ENCODE peak calls at places on chromosomes 16 and 17, in four cellular contexts. J is A549; V is CD4-positive, alpha-beta T cell; K is heart left ventricle. Q is an unnamed sample.

GRCh38 chr17:47687748-47688147 is 6.2 kb upstream of the TBKBP1 start:
- DNase-seq in J (no peak), V (no peak), K (no peak), Q (no peak)

GRCh38 chr17:21523482-21524210 is 147.5 kb downstream of the KCNJ12 start:
- DNase-seq in J (no peak), V (no peak), K (no peak), Q (no peak)

GRCh38 chr16:30722443-30722842 is 23.5 kb downstream of the SRCAP start:
- DNase-seq in J (no peak), V (no peak), K (no peak), Q (no peak)

GRCh38 chr17:30545024-30545423 is 67.8 kb downstream of the GOSR1 start:
- DNase-seq in J (no peak), V (no peak), K (no peak), Q (no peak)

GRCh38 chr16:75679366-75679765 is 2.6 kb upstream of the CPHXL2 start:
- DNase-seq in J (no peak), V (no peak), K (no peak), Q (no peak)

GRCh38 chr17:66776999-66777688 is 57.8 kb upstream of the CACNG5 start:
- DNase-seq in J (no peak), V (no peak), K (no peak), Q (no peak)

GRCh38 chr17:15913826-15914225 is 31.1 kb upstream of the ADORA2B start:
- DNase-seq in J (no peak), V (no peak), K (no peak), Q (no peak)

GRCh38 chr17:42182927-42183734 is 2.1 kb downstream of the HCRT start:
- DNase-seq in J (peak), V (no peak), K (peak), Q (no peak)

GRCh38 chr16:265711-266110 is 10.0 kb downstream of the RGS11 start:
- DNase-seq in J (no peak), V (no peak), K (no peak), Q (no peak)

GRCh38 chr17:76005263-76006149 is 4.9 kb downstream of the CDK3 start:
- DNase-seq in J (peak), V (peak), K (peak), Q (peak)

GRCh38 chr17:57574040-57574513 is 171.0 kb downstream of the CCDC182 start:
- DNase-seq in J (no peak), V (no peak), K (peak), Q (no peak)

GRCh38 chr16:63745456-63745855 is 1376.4 kb downstream of the CDH11 start:
- DNase-seq in J (no peak), V (no peak), K (no peak), Q (no peak)

GRCh38 chr17:7897773-7898172 is 9.2 kb downstream of the CHD3 start:
- DNase-seq in J (peak), V (no peak), K (no peak), Q (peak)
- TF ChIP-seq CTCF in J (peak), V (peak), K (peak), Q (peak)

DNA sequence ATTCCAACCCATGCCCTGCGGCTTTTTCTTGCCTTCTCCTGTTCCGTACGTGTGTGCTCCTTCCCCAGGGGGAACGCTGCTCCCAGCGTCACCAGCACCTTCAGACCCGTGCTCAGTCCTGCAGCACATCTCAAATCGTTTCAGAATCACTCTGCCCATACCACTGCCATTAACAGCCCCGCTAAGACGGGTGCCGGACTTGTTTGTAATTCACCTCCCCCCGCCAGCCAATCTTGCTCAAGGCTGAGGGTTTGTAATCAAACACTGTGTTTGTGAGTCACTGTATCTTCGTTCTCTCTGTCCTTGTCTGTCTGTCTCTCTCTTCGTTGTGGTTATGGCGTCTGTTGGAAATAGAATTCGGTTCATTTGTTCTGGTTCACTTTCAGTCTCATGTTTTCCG is 17.3 kb downstream of the CARD14 start:
- DNase-seq in J (peak), V (no peak), K (no peak), Q (peak)
- H3K27ac ChIP-seq in J (peak), V (no peak), K (no peak), Q (peak)

DNA sequence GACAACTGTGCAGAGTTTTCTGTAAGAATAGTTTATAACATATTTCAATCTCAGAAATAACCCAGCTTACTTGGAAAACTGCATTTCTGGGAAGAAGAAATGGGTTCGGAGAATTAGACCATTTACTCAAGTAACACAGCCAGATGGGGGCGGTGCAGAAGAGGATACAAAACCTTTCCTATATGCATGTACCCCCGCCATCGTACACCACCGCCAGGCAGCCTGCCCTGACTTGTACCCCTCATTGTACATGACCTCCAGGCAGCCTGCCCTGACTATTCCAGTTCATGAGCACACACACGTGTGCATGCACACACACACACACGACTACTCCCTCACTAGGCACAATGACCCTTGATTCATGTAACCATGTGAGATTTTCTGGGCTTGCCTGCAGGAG is 154.0 kb downstream of the C16orf78 start:
- DNase-seq in J (no peak), V (no peak), K (no peak), Q (no peak)
- TF ChIP-seq CTCF in J (no peak), V (no peak), K (no peak), Q (no peak)

GRCh38 chr16:1610071-1610840 is 1.6 kb downstream of the IFT140 start:
- DNase-seq in J (peak), V (peak), K (peak), Q (peak)

GRCh38 chr16:1601489-1601888 is 10.4 kb downstream of the IFT140 start:
- DNase-seq in J (no peak), V (no peak), K (no peak), Q (no peak)

GRCh38 chr16:1602285-1602684 is 9.6 kb downstream of the IFT140 start:
- DNase-seq in J (no peak), V (no peak), K (no peak), Q (no peak)

GRCh38 chr16:1610841-1611653 is 825 bp downstream of the IFT140 start:
- DNase-seq in J (no peak), V (peak), K (no peak), Q (no peak)

GRCh38 chr16:1606774-1607173 is 5.1 kb downstream of the IFT140 start:
- DNase-seq in J (no peak), V (no peak), K (no peak), Q (no peak)
- H3K27ac ChIP-seq in J (no peak), V (no peak), K (no peak), Q (peak)

DNA sequence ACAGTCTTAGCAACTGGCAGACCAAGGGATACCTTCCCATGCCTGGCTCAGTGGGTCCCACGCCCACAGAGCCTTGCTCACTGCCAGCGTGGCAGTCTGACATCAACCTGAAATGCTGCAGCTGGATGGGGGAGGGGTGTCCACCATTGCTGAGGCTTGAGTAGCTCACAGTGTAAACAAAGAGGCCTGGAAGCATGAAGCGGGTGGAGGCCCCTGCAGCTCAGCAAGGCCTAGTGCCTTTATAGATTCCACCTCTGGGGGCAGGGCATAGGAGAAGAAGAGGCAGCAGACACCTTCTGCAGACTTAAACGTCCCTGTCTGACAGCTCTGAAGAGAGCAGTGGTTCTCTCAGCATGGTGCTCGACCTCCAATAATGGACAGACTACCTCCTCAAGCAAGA is 263.2 kb downstream of the KIF2B start:
- DNase-seq in J (no peak), V (no peak), K (no peak), Q (no peak)
- TF ChIP-seq CTCF in J (no peak), V (no peak), K (no peak), Q (no peak)

GRCh38 chr17:46108120-46108519 is 85.1 kb downstream of the KANSL1 start:
- DNase-seq in J (no peak), V (no peak), K (no peak), Q (no peak)
- H3K27ac ChIP-seq in J (peak), V (no peak), K (peak), Q (no peak)

GRCh38 chr17:8189711-8190477 is at the start of gene BORCS6:
- DNase-seq in J (peak), V (peak), K (peak), Q (peak)
- TF ChIP-seq CTCF in J (peak), V (no peak), K (no peak), Q (peak)

Q was measured in RWPE1.